ENCODE peak calls at places on chromosomes 3 and 15, in four cellular contexts. T, L, R and Y are unnamed samples.

GRCh38 chr3:171283248-171284222 is 176.7 kb downstream of the TNIK start:
- DNase-seq in T (no peak), L (no peak), R (no peak), Y (no peak)

GRCh38 chr15:99057697-99058420 is 47.0 kb upstream of the SYNM start:
- DNase-seq in T (peak), L (peak), R (no peak), Y (no peak)

GRCh38 chr3:76044601-76045600 is 259.6 kb upstream of the ZNF717 start:
- DNase-seq in T (no peak), L (peak), R (no peak), Y (peak)

GRCh38 chr3:14721126-14721864 is 46.4 kb downstream of the C3orf20 start:
- DNase-seq in T (no peak), L (no peak), R (no peak), Y (no peak)

GRCh38 chr3:72753495-72753894 is 94.8 kb downstream of the SHQ1 start:
- DNase-seq in T (no peak), L (no peak), R (no peak), Y (no peak)

GRCh38 chr3:190120161-190121060 is at the start of gene P3H2:
- DNase-seq in T (peak), L (peak), R (no peak), Y (peak)

GRCh38 chr15:28989239-28989830 is 103.6 kb downstream of the APBA2 start:
- DNase-seq in T (no peak), L (no peak), R (no peak), Y (no peak)

GRCh38 chr15:46127361-46127874 is 492.6 kb downstream of the SQOR start:
- DNase-seq in T (no peak), L (no peak), R (no peak), Y (no peak)

GRCh38 chr3:184380210-184380626 is 364 bp downstream of the CHRD start:
- DNase-seq in T (peak), L (peak), R (no peak), Y (peak)

GRCh38 chr3:184428561-184429175 is 48.8 kb downstream of the CHRD start:
- DNase-seq in T (no peak), L (no peak), R (no peak), Y (no peak)

GRCh38 chr15:50906954-50907865 is 1.3 kb upstream of the AP4E1 start:
- DNase-seq in T (no peak), L (no peak), R (peak), Y (peak)

GRCh38 chr3:194141415-194142155 is 5.6 kb downstream of the HES1 start:
- DNase-seq in T (peak), L (peak), R (peak), Y (peak)

GRCh38 chr3:53255360-53255774 is 455 bp downstream of the TKT start:
- DNase-seq in T (peak), L (no peak), R (peak), Y (no peak)

GRCh38 chr3:12334786-12335185 is 45.9 kb downstream of the PPARG start:
- DNase-seq in T (no peak), L (no peak), R (no peak), Y (no peak)

GRCh38 chr15:63045438-63046278 is 3.1 kb downstream of the TPM1 start:
- DNase-seq in T (no peak), L (no peak), R (no peak), Y (no peak)

GRCh38 chr15:94336817-94337537 is 105.6 kb downstream of the MCTP2 start:
- DNase-seq in T (no peak), L (no peak), R (no peak), Y (no peak)

GRCh38 chr3:70805044-70805732 is 492.8 kb upstream of the MDFIC2 start:
- DNase-seq in T (no peak), L (no peak), R (no peak), Y (no peak)

GRCh38 chr3:40516201-40516600 is 8.6 kb upstream of the ZNF621 start:
- DNase-seq in T (no peak), L (no peak), R (no peak), Y (no peak)

GRCh38 chr3:120092444-120092843 is 1.8 kb downstream of the GSK3B start:
- DNase-seq in T (no peak), L (no peak), R (no peak), Y (no peak)

GRCh38 chr15:60370105-60370803 is 27.5 kb downstream of the ANXA2 start:
- DNase-seq in T (no peak), L (peak), R (no peak), Y (peak)

GRCh38 chr3:12970684-12971083 is 102.5 kb downstream of the IQSEC1 start:
- DNase-seq in T (no peak), L (no peak), R (no peak), Y (no peak)

GRCh38 chr15:85766007-85766831 is 28.5 kb downstream of the KLHL25 start:
- DNase-seq in T (no peak), L (no peak), R (no peak), Y (no peak)

GRCh38 chr15:31272558-31273257 is 53.9 kb upstream of the KLF13 start:
- DNase-seq in T (no peak), L (peak), R (peak), Y (peak)

GRCh38 chr3:172813462-172813861 is 62.9 kb downstream of the ECT2 start:
- DNase-seq in T (no peak), L (no peak), R (no peak), Y (no peak)

GRCh38 chr3:125165189-125165947 is 47.2 kb downstream of the SLC12A8 start:
- DNase-seq in T (peak), L (peak), R (no peak), Y (no peak)

GRCh38 chr3:138694287-138695007 is 85.9 kb downstream of the FAIM start:
- DNase-seq in T (no peak), L (no peak), R (no peak), Y (no peak)

GRCh38 chr3:65706786-65707568 is 331.7 kb downstream of the MAGI1 start:
- DNase-seq in T (no peak), L (no peak), R (no peak), Y (no peak)

GRCh38 chr3:11556234-11556633 is 87.5 kb downstream of the VGLL4 start:
- DNase-seq in T (no peak), L (peak), R (no peak), Y (no peak)

GRCh38 chr3:4421121-4421520 is 45.9 kb downstream of the SUMF1 start:
- DNase-seq in T (no peak), L (no peak), R (no peak), Y (no peak)

GRCh38 chr3:138479355-138479964 is 45.0 kb downstream of the ESYT3 start:
- DNase-seq in T (no peak), L (no peak), R (no peak), Y (peak)

GRCh38 chr3:23075478-23075877 is 127.6 kb upstream of the UBE2E2 start:
- DNase-seq in T (no peak), L (no peak), R (no peak), Y (no peak)

GRCh38 chr15:32659340-32659831 is 17.9 kb downstream of the SCG5 start:
- DNase-seq in T (no peak), L (no peak), R (no peak), Y (no peak)

DNA sequence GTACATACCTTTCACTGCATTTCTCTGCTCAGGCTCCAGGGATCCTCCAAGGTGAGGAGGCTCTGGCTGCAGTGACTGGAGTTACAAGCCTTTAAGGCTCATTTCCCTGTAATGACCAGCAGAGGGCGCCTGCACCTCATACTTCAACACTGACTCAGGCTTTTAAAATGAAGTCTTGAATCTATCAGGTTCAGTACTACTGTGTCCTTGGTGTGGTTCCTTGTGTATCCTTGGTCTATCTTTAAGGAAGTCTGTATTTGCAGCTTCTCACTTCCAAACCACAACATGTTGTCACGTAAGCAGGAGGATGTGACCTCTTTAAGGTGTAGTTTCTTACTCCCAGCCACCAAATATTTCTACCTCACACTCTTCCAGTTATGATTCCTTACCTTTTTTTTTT is 122.5 kb upstream of the ZBED2 start:
- DNase-seq in T (peak), L (peak), R (peak), Y (peak)
- TF ChIP-seq CTCF in T (peak), L (peak), R (peak), Y (peak)

GRCh38 chr3:84601303-84601702 is 357.5 kb upstream of the CADM2 start:
- DNase-seq in T (no peak), L (no peak), R (no peak), Y (peak)
- TF ChIP-seq CTCF in T (no peak), L (no peak), R (no peak), Y (no peak)

DNA sequence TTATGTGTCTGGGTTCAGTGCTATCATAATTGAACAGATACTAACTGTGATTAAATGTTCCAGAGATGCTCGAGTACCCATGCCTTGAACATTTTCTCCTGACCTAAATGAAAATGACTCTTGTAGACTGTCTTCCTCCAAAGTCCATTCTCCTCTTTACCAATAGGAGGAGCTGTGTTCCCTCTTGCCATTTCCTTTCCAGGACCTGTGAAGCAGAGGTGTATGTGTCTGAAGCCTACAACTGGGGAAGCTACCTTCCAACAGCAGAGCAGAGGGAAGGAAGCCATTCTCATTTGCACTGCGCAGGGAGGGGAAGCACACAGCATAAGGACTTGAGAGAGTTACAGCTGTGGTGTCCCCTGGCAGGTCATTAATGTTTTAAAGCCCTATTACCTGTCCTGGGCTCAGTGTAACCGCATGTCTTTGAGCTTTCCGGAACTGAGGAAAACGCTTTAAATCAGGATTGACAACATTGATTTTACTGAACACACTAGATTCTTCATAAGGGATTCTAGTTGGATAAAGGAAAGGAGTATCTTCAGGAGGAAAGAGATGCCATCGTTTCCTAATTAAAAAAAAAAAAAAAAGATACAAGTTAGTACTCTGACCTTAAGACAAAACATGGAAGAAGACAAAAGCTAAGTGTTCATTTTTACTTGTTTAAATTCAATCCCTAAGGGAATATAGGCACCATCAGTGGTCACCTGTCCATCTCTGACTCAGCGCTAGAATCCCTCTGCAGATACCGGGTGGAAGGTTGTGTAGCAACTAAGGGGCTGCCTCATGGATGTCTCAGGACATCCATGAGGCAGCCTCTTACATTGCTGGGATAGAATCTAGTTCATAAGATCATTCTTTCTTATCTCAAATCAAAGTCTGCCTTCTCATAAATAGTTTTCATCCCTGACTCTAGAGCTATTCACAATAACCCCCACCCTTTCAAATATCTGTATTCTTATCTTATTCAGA is 38.5 kb downstream of the HSPBAP1 start:
- DNase-seq in T (no peak), L (no peak), R (no peak), Y (peak)
- TF ChIP-seq CTCF in T (peak), L (peak), R (peak), Y (peak)

GRCh38 chr15:101091080-101092017 is 160.5 kb downstream of the CHSY1 start:
- DNase-seq in T (peak), L (peak), R (no peak), Y (no peak)
- TF ChIP-seq CTCF in T (no peak), L (no peak), R (no peak), Y (no peak)

GRCh38 chr3:39273119-39273518 is 6.7 kb downstream of the CX3CR1 start:
- DNase-seq in T (no peak), L (no peak), R (no peak), Y (no peak)
- TF ChIP-seq CTCF in T (no peak), L (no peak), R (no peak), Y (no peak)

DNA sequence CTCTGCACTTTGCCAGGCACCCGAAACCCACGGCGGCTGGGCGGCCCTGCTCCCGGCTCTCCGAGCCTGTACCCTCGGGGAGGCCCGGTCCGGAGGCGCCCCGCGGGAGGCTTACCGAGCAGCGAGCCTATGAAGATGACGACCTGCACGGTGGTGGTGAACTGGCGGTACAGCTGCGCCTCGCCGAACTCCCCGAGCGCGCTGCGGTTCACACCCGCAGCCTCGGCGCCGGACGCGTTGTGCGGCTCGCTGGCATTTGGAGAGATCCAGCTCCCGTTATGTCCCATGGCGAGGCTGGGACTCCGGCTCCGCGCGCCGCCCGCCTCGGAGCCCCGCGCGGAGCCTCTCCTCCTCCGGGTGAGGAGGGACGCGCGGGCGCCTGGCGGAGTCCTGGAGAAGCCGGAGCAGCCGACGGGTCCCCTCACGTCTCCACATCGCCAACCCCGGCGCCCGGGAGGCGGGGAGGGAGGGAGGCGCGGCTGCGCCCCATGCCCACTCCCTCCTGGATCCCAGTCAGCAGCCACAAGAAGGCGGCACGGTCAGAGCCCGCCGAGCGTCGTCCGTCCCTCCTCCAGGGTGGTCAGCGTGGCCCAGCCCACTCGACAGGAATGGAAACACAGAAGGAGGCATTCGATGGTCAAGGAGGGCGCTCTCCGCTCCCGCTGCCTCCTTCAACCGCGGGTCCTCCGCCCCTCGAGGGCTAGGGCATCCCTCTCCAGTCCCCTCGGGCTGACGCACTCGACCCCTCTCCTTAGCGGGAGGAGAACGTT is at the start of gene GPR176:
- DNase-seq in T (peak), L (no peak), R (no peak), Y (peak)
- TF ChIP-seq CTCF in T (no peak), L (no peak), R (no peak), Y (no peak)

DNA sequence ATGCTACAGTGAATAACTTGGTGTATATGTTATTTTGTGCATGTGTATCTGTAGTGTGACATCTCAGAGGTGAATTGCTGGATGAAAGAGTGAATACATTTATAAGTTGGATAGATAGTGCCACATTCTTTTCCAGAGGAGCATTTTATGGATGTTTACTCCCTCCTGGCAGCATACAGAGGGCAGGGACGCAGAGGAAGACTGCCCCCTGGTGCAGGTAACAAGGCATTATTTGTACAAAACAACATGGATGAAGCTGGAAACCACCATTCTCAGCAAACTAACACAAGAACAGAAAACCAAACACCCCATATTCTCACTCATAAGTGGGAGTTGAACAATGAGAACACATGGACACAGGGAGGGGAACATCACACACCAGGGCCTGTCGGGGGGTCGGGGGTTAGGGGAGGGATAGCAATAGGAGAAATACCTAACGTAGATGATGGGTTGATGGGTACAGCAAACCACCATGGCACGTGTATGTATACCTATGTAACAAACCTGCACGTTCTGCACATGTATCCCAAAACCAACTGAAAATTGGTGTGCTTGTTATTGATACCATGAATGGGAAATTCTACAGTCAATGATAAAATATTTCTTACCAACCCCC is 57.9 kb upstream of the CTXND1 start:
- DNase-seq in T (no peak), L (peak), R (no peak), Y (peak)
- TF ChIP-seq CTCF in T (peak), L (peak), R (no peak), Y (peak)

GRCh38 chr3:113626513-113627371 is 69.7 kb downstream of the USF3 start:
- DNase-seq in T (peak), L (peak), R (peak), Y (peak)

GRCh38 chr3:113623827-113624226 is 72.6 kb downstream of the USF3 start:
- DNase-seq in T (no peak), L (no peak), R (no peak), Y (no peak)

GRCh38 chr3:113625724-113626348 is 70.6 kb downstream of the USF3 start:
- DNase-seq in T (no peak), L (no peak), R (no peak), Y (no peak)

GRCh38 chr3:113620091-113620490 is 76.4 kb downstream of the USF3 start:
- DNase-seq in T (no peak), L (no peak), R (no peak), Y (no peak)

GRCh38 chr3:113623324-113623723 is 73.1 kb downstream of the USF3 start:
- DNase-seq in T (no peak), L (no peak), R (no peak), Y (no peak)
- TF ChIP-seq CTCF in T (no peak), L (no peak), R (no peak), Y (no peak)

DNA sequence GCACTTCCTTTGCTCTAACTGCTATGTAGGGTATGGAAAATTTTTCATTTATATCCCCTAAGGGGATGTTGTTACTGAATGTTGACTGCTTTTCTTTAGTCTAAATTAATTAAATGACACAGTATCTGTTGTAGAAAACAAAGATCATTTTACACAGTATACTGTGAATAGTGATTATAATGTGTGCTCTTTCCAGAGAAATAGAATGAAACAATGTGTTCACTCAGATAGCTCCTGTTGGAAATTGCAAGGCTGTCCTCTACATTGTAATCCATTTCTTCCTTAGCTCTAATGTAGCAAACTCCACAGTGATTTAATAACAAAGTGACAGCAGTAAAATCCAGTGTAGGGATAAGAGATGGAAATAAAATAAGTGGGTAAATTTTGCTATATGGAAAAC is 159.0 kb upstream of the VEPH1 start:
- DNase-seq in T (no peak), L (no peak), R (no peak), Y (no peak)
- TF ChIP-seq CTCF in T (no peak), L (no peak), R (no peak), Y (no peak)

DNA sequence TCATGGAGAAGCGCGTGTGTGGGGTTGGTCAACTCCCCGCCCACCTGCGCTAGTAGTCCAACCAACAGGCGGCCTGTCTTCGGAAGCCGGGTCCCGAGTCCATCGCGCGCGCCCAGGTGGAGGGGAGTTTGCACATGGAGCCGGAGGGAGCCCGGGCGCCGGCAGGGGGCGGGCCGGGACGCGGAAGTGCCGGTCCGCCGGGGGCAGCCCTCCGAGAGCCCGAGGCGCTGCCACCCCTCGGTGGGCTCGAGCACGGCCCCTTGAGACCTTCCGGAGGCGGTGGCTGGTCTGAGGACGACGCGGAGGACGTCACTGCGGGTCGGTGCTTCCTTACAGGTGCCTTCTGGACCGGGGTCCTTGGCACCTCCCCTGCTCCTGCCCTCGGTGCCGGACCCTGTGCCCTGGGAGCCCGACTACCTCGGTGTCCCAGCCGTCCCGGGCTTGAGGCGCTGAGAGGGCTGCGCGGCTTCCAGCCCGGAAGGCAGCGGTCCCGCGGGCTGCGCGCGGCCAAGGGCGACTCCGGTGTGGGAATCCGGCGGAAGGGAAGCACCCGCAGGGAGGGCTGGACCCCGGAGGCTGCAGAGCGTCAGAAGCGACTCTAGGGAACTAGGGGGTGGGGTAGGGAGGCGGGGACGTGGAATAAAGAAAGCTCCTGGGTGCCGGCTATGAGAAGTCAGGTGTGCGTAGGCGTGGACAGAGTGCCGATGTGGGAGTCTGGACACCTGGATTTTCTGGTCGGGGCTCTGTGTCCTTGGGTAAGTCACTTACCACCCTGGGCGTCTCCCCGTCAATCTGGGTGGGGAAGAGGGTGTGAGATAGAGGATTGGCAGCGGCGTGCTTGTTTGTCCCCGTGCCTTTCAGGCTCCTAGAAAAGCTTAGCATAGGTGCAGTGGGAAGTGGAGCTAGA is 212.3 kb downstream of the FGF12 start:
- DNase-seq in T (peak), L (no peak), R (no peak), Y (peak)
- TF ChIP-seq CTCF in T (peak), L (no peak), R (no peak), Y (peak)